ENCODE peak calls at places on chromosomes 13 and 19, in five cellular contexts. One of them, this sample, is unnamed.

GRCh38 chr19:7988307-7988706 is 17.1 kb downstream of the ELAVL1 start:
- DNase-seq in activated T-helper 2 cell treated with anti-CD3 and anti-CD28 coated beads, Interferon-gamma antibody, Interleukin-2, Interleukin-4, amounts not matched to agents 10 μg/mL and 5 μg/mL and 100 μg/mL, durations not matched to agents 14 hours and 24 hours and 36 hours: no peak
- DNase-seq in T-cell: no peak
- DNase-seq in T-helper 2 cell: no peak
- DNase-seq in brain pericyte: no peak
- DNase-seq in this sample: no peak

GRCh38 chr19:5674734-5675133 is 5.6 kb downstream of the MICOS13 start:
- DNase-seq in T-cell: no peak
- DNase-seq in brain pericyte: no peak
- DNase-seq in T-helper 2 cell: no peak
- DNase-seq in activated T-helper 2 cell treated with anti-CD3 and anti-CD28 coated beads, Interferon-gamma antibody, Interleukin-2, Interleukin-4, amounts not matched to agents 10 μg/mL and 5 μg/mL and 100 μg/mL, durations not matched to agents 14 hours and 24 hours and 36 hours: no peak
- DNase-seq in this sample: no peak

GRCh38 chr19:38003427-38004099 is 96.6 kb downstream of the SIPA1L3 start:
- DNase-seq in brain pericyte: peak; percentile 25
- DNase-seq in activated T-helper 2 cell treated with anti-CD3 and anti-CD28 coated beads, Interferon-gamma antibody, Interleukin-2, Interleukin-4, amounts not matched to agents 10 μg/mL and 5 μg/mL and 100 μg/mL, durations not matched to agents 14 hours and 24 hours and 36 hours: no peak
- DNase-seq in T-cell: no peak
- DNase-seq in T-helper 2 cell: no peak
- DNase-seq in this sample: no peak

GRCh38 chr13:76266566-76266965 is 619.6 kb downstream of the KCTD12 start:
- DNase-seq in T-helper 2 cell: no peak
- DNase-seq in T-cell: no peak
- DNase-seq in activated T-helper 2 cell treated with anti-CD3 and anti-CD28 coated beads, Interferon-gamma antibody, Interleukin-2, Interleukin-4, amounts not matched to agents 10 μg/mL and 5 μg/mL and 100 μg/mL, durations not matched to agents 14 hours and 24 hours and 36 hours: no peak
- DNase-seq in brain pericyte: no peak
- DNase-seq in this sample: no peak

GRCh38 chr13:69565334-69565733 is 542.3 kb upstream of the ATXN8OS start:
- DNase-seq in T-cell: no peak
- DNase-seq in activated T-helper 2 cell treated with anti-CD3 and anti-CD28 coated beads, Interferon-gamma antibody, Interleukin-2, Interleukin-4, amounts not matched to agents 10 μg/mL and 5 μg/mL and 100 μg/mL, durations not matched to agents 14 hours and 24 hours and 36 hours: no peak
- DNase-seq in brain pericyte: no peak
- DNase-seq in T-helper 2 cell: no peak
- DNase-seq in this sample: peak; percentile 34

GRCh38 chr19:38425222-38425809 is 703 bp downstream of the RASGRP4 start:
- DNase-seq in T-cell: no peak
- DNase-seq in activated T-helper 2 cell treated with anti-CD3 and anti-CD28 coated beads, Interferon-gamma antibody, Interleukin-2, Interleukin-4, amounts not matched to agents 10 μg/mL and 5 μg/mL and 100 μg/mL, durations not matched to agents 14 hours and 24 hours and 36 hours: no peak
- DNase-seq in brain pericyte: no peak
- DNase-seq in T-helper 2 cell: no peak
- DNase-seq in this sample: no peak

GRCh38 chr19:29211562-29212416 is 1.2 kb downstream of the UQCRFS1 start:
- DNase-seq in activated T-helper 2 cell treated with anti-CD3 and anti-CD28 coated beads, Interferon-gamma antibody, Interleukin-2, Interleukin-4, amounts not matched to agents 10 μg/mL and 5 μg/mL and 100 μg/mL, durations not matched to agents 14 hours and 24 hours and 36 hours: no peak
- DNase-seq in brain pericyte: no peak
- DNase-seq in T-helper 2 cell: no peak
- DNase-seq in T-cell: no peak
- DNase-seq in this sample: peak; percentile 45

GRCh38 chr13:40878321-40878720 is 88.9 kb downstream of the SLC25A15 start:
- DNase-seq in activated T-helper 2 cell treated with anti-CD3 and anti-CD28 coated beads, Interferon-gamma antibody, Interleukin-2, Interleukin-4, amounts not matched to agents 10 μg/mL and 5 μg/mL and 100 μg/mL, durations not matched to agents 14 hours and 24 hours and 36 hours: no peak
- DNase-seq in brain pericyte: no peak
- DNase-seq in T-cell: no peak
- DNase-seq in T-helper 2 cell: no peak
- DNase-seq in this sample: no peak

GRCh38 chr13:38321654-38322053 is 28.0 kb upstream of the UFM1 start:
- DNase-seq in brain pericyte: no peak
- DNase-seq in T-helper 2 cell: no peak
- DNase-seq in T-cell: no peak
- DNase-seq in activated T-helper 2 cell treated with anti-CD3 and anti-CD28 coated beads, Interferon-gamma antibody, Interleukin-2, Interleukin-4, amounts not matched to agents 10 μg/mL and 5 μg/mL and 100 μg/mL, durations not matched to agents 14 hours and 24 hours and 36 hours: no peak
- DNase-seq in this sample: no peak

GRCh38 chr13:77533875-77534788 is 1.4 kb upstream of the SCEL start:
- DNase-seq in activated T-helper 2 cell treated with anti-CD3 and anti-CD28 coated beads, Interferon-gamma antibody, Interleukin-2, Interleukin-4, amounts not matched to agents 10 μg/mL and 5 μg/mL and 100 μg/mL, durations not matched to agents 14 hours and 24 hours and 36 hours: no peak
- DNase-seq in T-helper 2 cell: no peak
- DNase-seq in brain pericyte: no peak
- DNase-seq in T-cell: no peak
- DNase-seq in this sample: peak; percentile 34

GRCh38 chr13:101190337-101190736 is 226.0 kb downstream of the NALCN start:
- DNase-seq in activated T-helper 2 cell treated with anti-CD3 and anti-CD28 coated beads, Interferon-gamma antibody, Interleukin-2, Interleukin-4, amounts not matched to agents 10 μg/mL and 5 μg/mL and 100 μg/mL, durations not matched to agents 14 hours and 24 hours and 36 hours: no peak
- DNase-seq in brain pericyte: no peak
- DNase-seq in T-helper 2 cell: no peak
- DNase-seq in T-cell: no peak
- DNase-seq in this sample: no peak

GRCh38 chr13:52750713-52751112 is 11.1 kb upstream of the CNMD start:
- DNase-seq in activated T-helper 2 cell treated with anti-CD3 and anti-CD28 coated beads, Interferon-gamma antibody, Interleukin-2, Interleukin-4, amounts not matched to agents 10 μg/mL and 5 μg/mL and 100 μg/mL, durations not matched to agents 14 hours and 24 hours and 36 hours: no peak
- DNase-seq in T-cell: no peak
- DNase-seq in T-helper 2 cell: no peak
- DNase-seq in brain pericyte: no peak
- DNase-seq in this sample: no peak

GRCh38 chr19:29798783-29799182 is 13.0 kb upstream of the CCNE1 start:
- DNase-seq in T-helper 2 cell: no peak
- DNase-seq in brain pericyte: no peak
- DNase-seq in activated T-helper 2 cell treated with anti-CD3 and anti-CD28 coated beads, Interferon-gamma antibody, Interleukin-2, Interleukin-4, amounts not matched to agents 10 μg/mL and 5 μg/mL and 100 μg/mL, durations not matched to agents 14 hours and 24 hours and 36 hours: no peak
- DNase-seq in T-cell: no peak
- DNase-seq in this sample: peak; percentile 54

GRCh38 chr19:47158879-47159509 is 28.4 kb downstream of the SAE1 start:
- DNase-seq in T-helper 2 cell: no peak
- DNase-seq in brain pericyte: no peak
- DNase-seq in activated T-helper 2 cell treated with anti-CD3 and anti-CD28 coated beads, Interferon-gamma antibody, Interleukin-2, Interleukin-4, amounts not matched to agents 10 μg/mL and 5 μg/mL and 100 μg/mL, durations not matched to agents 14 hours and 24 hours and 36 hours: no peak
- DNase-seq in T-cell: peak; percentile 41
- DNase-seq in this sample: peak; percentile 54

GRCh38 chr19:32380269-32380668 is 25.3 kb upstream of the DPY19L3 start:
- DNase-seq in activated T-helper 2 cell treated with anti-CD3 and anti-CD28 coated beads, Interferon-gamma antibody, Interleukin-2, Interleukin-4, amounts not matched to agents 10 μg/mL and 5 μg/mL and 100 μg/mL, durations not matched to agents 14 hours and 24 hours and 36 hours: no peak
- DNase-seq in T-helper 2 cell: no peak
- DNase-seq in brain pericyte: no peak
- DNase-seq in T-cell: no peak
- DNase-seq in this sample: no peak

GRCh38 chr13:88461272-88462009 is 790.3 kb downstream of the SLITRK5 start:
- DNase-seq in T-cell: no peak
- DNase-seq in T-helper 2 cell: no peak
- DNase-seq in brain pericyte: no peak
- DNase-seq in activated T-helper 2 cell treated with anti-CD3 and anti-CD28 coated beads, Interferon-gamma antibody, Interleukin-2, Interleukin-4, amounts not matched to agents 10 μg/mL and 5 μg/mL and 100 μg/mL, durations not matched to agents 14 hours and 24 hours and 36 hours: no peak
- DNase-seq in this sample: no peak

GRCh38 chr13:41458939-41459753 is 1.8 kb downstream of the RGCC start:
- DNase-seq in activated T-helper 2 cell treated with anti-CD3 and anti-CD28 coated beads, Interferon-gamma antibody, Interleukin-2, Interleukin-4, amounts not matched to agents 10 μg/mL and 5 μg/mL and 100 μg/mL, durations not matched to agents 14 hours and 24 hours and 36 hours: peak; percentile 63
- DNase-seq in brain pericyte: no peak
- DNase-seq in T-cell: peak; percentile 68
- DNase-seq in T-helper 2 cell: no peak
- DNase-seq in this sample: no peak

GRCh38 chr19:30312582-30313352 is 59.4 kb upstream of the ZNF536 start:
- DNase-seq in activated T-helper 2 cell treated with anti-CD3 and anti-CD28 coated beads, Interferon-gamma antibody, Interleukin-2, Interleukin-4, amounts not matched to agents 10 μg/mL and 5 μg/mL and 100 μg/mL, durations not matched to agents 14 hours and 24 hours and 36 hours: no peak
- DNase-seq in T-cell: no peak
- DNase-seq in brain pericyte: no peak
- DNase-seq in T-helper 2 cell: no peak
- DNase-seq in this sample: no peak

GRCh38 chr19:44598880-44599279 is 14.5 kb upstream of the IGSF23 start:
- DNase-seq in T-helper 2 cell: no peak
- DNase-seq in T-cell: no peak
- DNase-seq in brain pericyte: no peak
- DNase-seq in activated T-helper 2 cell treated with anti-CD3 and anti-CD28 coated beads, Interferon-gamma antibody, Interleukin-2, Interleukin-4, amounts not matched to agents 10 μg/mL and 5 μg/mL and 100 μg/mL, durations not matched to agents 14 hours and 24 hours and 36 hours: no peak
- DNase-seq in this sample: no peak

GRCh38 chr19:38024991-38025716 is 118.1 kb downstream of the SIPA1L3 start:
- DNase-seq in brain pericyte: no peak
- DNase-seq in T-cell: no peak
- DNase-seq in T-helper 2 cell: no peak
- DNase-seq in activated T-helper 2 cell treated with anti-CD3 and anti-CD28 coated beads, Interferon-gamma antibody, Interleukin-2, Interleukin-4, amounts not matched to agents 10 μg/mL and 5 μg/mL and 100 μg/mL, durations not matched to agents 14 hours and 24 hours and 36 hours: no peak
- DNase-seq in this sample: no peak

GRCh38 chr19:11737964-11738745 is 591 bp downstream of the ZNF823 start:
- DNase-seq in T-helper 2 cell: peak; percentile 12
- DNase-seq in activated T-helper 2 cell treated with anti-CD3 and anti-CD28 coated beads, Interferon-gamma antibody, Interleukin-2, Interleukin-4, amounts not matched to agents 10 μg/mL and 5 μg/mL and 100 μg/mL, durations not matched to agents 14 hours and 24 hours and 36 hours: peak; percentile 28
- DNase-seq in brain pericyte: no peak
- DNase-seq in T-cell: peak; percentile 13
- DNase-seq in this sample: peak; percentile 52

GRCh38 chr13:27425918-27426630 is 1.7 kb downstream of the GTF3A start:
- DNase-seq in brain pericyte: no peak
- DNase-seq in activated T-helper 2 cell treated with anti-CD3 and anti-CD28 coated beads, Interferon-gamma antibody, Interleukin-2, Interleukin-4, amounts not matched to agents 10 μg/mL and 5 μg/mL and 100 μg/mL, durations not matched to agents 14 hours and 24 hours and 36 hours: peak; percentile 75
- DNase-seq in T-cell: peak; percentile 72
- DNase-seq in T-helper 2 cell: peak; percentile 39
- DNase-seq in this sample: peak; percentile 94

GRCh38 chr13:59435024-59435423 is 728.7 kb downstream of the DIAPH3 start:
- DNase-seq in brain pericyte: no peak
- DNase-seq in T-cell: no peak
- DNase-seq in T-helper 2 cell: no peak
- DNase-seq in activated T-helper 2 cell treated with anti-CD3 and anti-CD28 coated beads, Interferon-gamma antibody, Interleukin-2, Interleukin-4, amounts not matched to agents 10 μg/mL and 5 μg/mL and 100 μg/mL, durations not matched to agents 14 hours and 24 hours and 36 hours: no peak
- DNase-seq in this sample: no peak

GRCh38 chr19:409006-409514 is at the start of gene C2CD4C:
- DNase-seq in T-cell: no peak
- DNase-seq in T-helper 2 cell: no peak
- DNase-seq in activated T-helper 2 cell treated with anti-CD3 and anti-CD28 coated beads, Interferon-gamma antibody, Interleukin-2, Interleukin-4, amounts not matched to agents 10 μg/mL and 5 μg/mL and 100 μg/mL, durations not matched to agents 14 hours and 24 hours and 36 hours: no peak
- DNase-seq in brain pericyte: no peak
- DNase-seq in this sample: peak; percentile 39

GRCh38 chr13:50006426-50007135 is 8.7 kb upstream of the KCNRG start:
- DNase-seq in T-helper 2 cell: no peak
- DNase-seq in T-cell: no peak
- DNase-seq in activated T-helper 2 cell treated with anti-CD3 and anti-CD28 coated beads, Interferon-gamma antibody, Interleukin-2, Interleukin-4, amounts not matched to agents 10 μg/mL and 5 μg/mL and 100 μg/mL, durations not matched to agents 14 hours and 24 hours and 36 hours: no peak
- DNase-seq in brain pericyte: no peak
- DNase-seq in this sample: no peak

GRCh38 chr19:57687363-57688010 is 5.7 kb downstream of the ZNF551 start:
- DNase-seq in brain pericyte: no peak
- DNase-seq in T-helper 2 cell: no peak
- DNase-seq in activated T-helper 2 cell treated with anti-CD3 and anti-CD28 coated beads, Interferon-gamma antibody, Interleukin-2, Interleukin-4, amounts not matched to agents 10 μg/mL and 5 μg/mL and 100 μg/mL, durations not matched to agents 14 hours and 24 hours and 36 hours: no peak
- DNase-seq in T-cell: no peak
- DNase-seq in this sample: no peak

GRCh38 chr19:4062576-4063368 is 3.9 kb downstream of the ZBTB7A start:
- DNase-seq in activated T-helper 2 cell treated with anti-CD3 and anti-CD28 coated beads, Interferon-gamma antibody, Interleukin-2, Interleukin-4, amounts not matched to agents 10 μg/mL and 5 μg/mL and 100 μg/mL, durations not matched to agents 14 hours and 24 hours and 36 hours: no peak
- DNase-seq in T-cell: no peak
- DNase-seq in T-helper 2 cell: no peak
- DNase-seq in brain pericyte: no peak
- DNase-seq in this sample: no peak

GRCh38 chr13:113783966-113784644 is 25.1 kb downstream of the TMEM255B start:
- DNase-seq in activated T-helper 2 cell treated with anti-CD3 and anti-CD28 coated beads, Interferon-gamma antibody, Interleukin-2, Interleukin-4, amounts not matched to agents 10 μg/mL and 5 μg/mL and 100 μg/mL, durations not matched to agents 14 hours and 24 hours and 36 hours: no peak
- DNase-seq in brain pericyte: no peak
- DNase-seq in T-helper 2 cell: no peak
- DNase-seq in T-cell: no peak
- DNase-seq in this sample: no peak

GRCh38 chr19:31071157-31071855 is 277.9 kb downstream of the TSHZ3 start:
- DNase-seq in brain pericyte: no peak
- DNase-seq in activated T-helper 2 cell treated with anti-CD3 and anti-CD28 coated beads, Interferon-gamma antibody, Interleukin-2, Interleukin-4, amounts not matched to agents 10 μg/mL and 5 μg/mL and 100 μg/mL, durations not matched to agents 14 hours and 24 hours and 36 hours: no peak
- DNase-seq in T-cell: no peak
- DNase-seq in T-helper 2 cell: no peak
- DNase-seq in this sample: no peak

GRCh38 chr13:43074824-43075510 is 51.6 kb downstream of the DNAJC15 start:
- DNase-seq in T-cell: no peak
- DNase-seq in T-helper 2 cell: no peak
- DNase-seq in activated T-helper 2 cell treated with anti-CD3 and anti-CD28 coated beads, Interferon-gamma antibody, Interleukin-2, Interleukin-4, amounts not matched to agents 10 μg/mL and 5 μg/mL and 100 μg/mL, durations not matched to agents 14 hours and 24 hours and 36 hours: no peak
- DNase-seq in brain pericyte: no peak
- DNase-seq in this sample: no peak

GRCh38 chr13:113947321-113948033 is 26.4 kb downstream of the C13orf46 start:
- DNase-seq in brain pericyte: no peak
- DNase-seq in T-helper 2 cell: no peak
- DNase-seq in T-cell: no peak
- DNase-seq in activated T-helper 2 cell treated with anti-CD3 and anti-CD28 coated beads, Interferon-gamma antibody, Interleukin-2, Interleukin-4, amounts not matched to agents 10 μg/mL and 5 μg/mL and 100 μg/mL, durations not matched to agents 14 hours and 24 hours and 36 hours: no peak
- DNase-seq in this sample: no peak

GRCh38 chr19:6723738-6724137 is 3.3 kb upstream of the C3 start:
- DNase-seq in T-cell: no peak
- DNase-seq in activated T-helper 2 cell treated with anti-CD3 and anti-CD28 coated beads, Interferon-gamma antibody, Interleukin-2, Interleukin-4, amounts not matched to agents 10 μg/mL and 5 μg/mL and 100 μg/mL, durations not matched to agents 14 hours and 24 hours and 36 hours: no peak
- DNase-seq in brain pericyte: no peak
- DNase-seq in T-helper 2 cell: no peak
- DNase-seq in this sample: no peak

GRCh38 chr19:18044825-18045304 is 36.9 kb downstream of the ARRDC2 start:
- DNase-seq in T-cell: peak; percentile 84
- DNase-seq in T-helper 2 cell: peak; percentile 34
- DNase-seq in brain pericyte: no peak
- DNase-seq in activated T-helper 2 cell treated with anti-CD3 and anti-CD28 coated beads, Interferon-gamma antibody, Interleukin-2, Interleukin-4, amounts not matched to agents 10 μg/mL and 5 μg/mL and 100 μg/mL, durations not matched to agents 14 hours and 24 hours and 36 hours: peak; percentile 86
- DNase-seq in this sample: no peak

GRCh38 chr13:44726777-44727176 is 150.6 kb upstream of the TSC22D1 start:
- DNase-seq in T-helper 2 cell: no peak
- DNase-seq in activated T-helper 2 cell treated with anti-CD3 and anti-CD28 coated beads, Interferon-gamma antibody, Interleukin-2, Interleukin-4, amounts not matched to agents 10 μg/mL and 5 μg/mL and 100 μg/mL, durations not matched to agents 14 hours and 24 hours and 36 hours: no peak
- DNase-seq in T-cell: no peak
- DNase-seq in brain pericyte: no peak
- DNase-seq in this sample: no peak

GRCh38 chr13:35984776-35985453 is 146.3 kb downstream of the DCLK1 start:
- DNase-seq in T-helper 2 cell: no peak
- DNase-seq in brain pericyte: no peak
- DNase-seq in activated T-helper 2 cell treated with anti-CD3 and anti-CD28 coated beads, Interferon-gamma antibody, Interleukin-2, Interleukin-4, amounts not matched to agents 10 μg/mL and 5 μg/mL and 100 μg/mL, durations not matched to agents 14 hours and 24 hours and 36 hours: no peak
- DNase-seq in T-cell: no peak
- DNase-seq in this sample: no peak

GRCh38 chr13:23724196-23724970 is 154.2 kb downstream of the TNFRSF19 start:
- DNase-seq in T-helper 2 cell: no peak
- DNase-seq in T-cell: no peak
- DNase-seq in brain pericyte: no peak
- DNase-seq in activated T-helper 2 cell treated with anti-CD3 and anti-CD28 coated beads, Interferon-gamma antibody, Interleukin-2, Interleukin-4, amounts not matched to agents 10 μg/mL and 5 μg/mL and 100 μg/mL, durations not matched to agents 14 hours and 24 hours and 36 hours: no peak
- DNase-seq in this sample: peak; percentile 7

GRCh38 chr19:33687761-33688656 is 66.3 kb downstream of the CHST8 start:
- DNase-seq in brain pericyte: no peak
- DNase-seq in T-helper 2 cell: no peak
- DNase-seq in T-cell: no peak
- DNase-seq in activated T-helper 2 cell treated with anti-CD3 and anti-CD28 coated beads, Interferon-gamma antibody, Interleukin-2, Interleukin-4, amounts not matched to agents 10 μg/mL and 5 μg/mL and 100 μg/mL, durations not matched to agents 14 hours and 24 hours and 36 hours: no peak
- DNase-seq in this sample: no peak